ENCODE peak calls at places on chromosomes 13 and 19, in five cellular contexts. T, G, R, O and K are unnamed samples.

GRCh38 chr13:54383604-54384003 is 1355.0 kb downstream of the OLFM4 start:
- DNase-seq in T (no peak), G (no peak), O (peak), R (no peak), K (no peak)

GRCh38 chr13:106919093-106919492 is 351.2 kb upstream of the ARGLU1 start:
- DNase-seq in O (no peak), R (no peak), T (no peak), G (no peak), K (no peak)

GRCh38 chr13:45121421-45121820 is 1.1 kb downstream of the GTF2F2 start:
- DNase-seq in O (no peak), R (no peak), T (no peak), G (no peak), K (no peak)

GRCh38 chr13:79056706-79057105 is 349.3 kb downstream of the RBM26 start:
- DNase-seq in R (no peak), O (no peak), G (no peak), T (no peak), K (no peak)

GRCh38 chr19:51607077-51607476 is 23.1 kb downstream of the SIGLEC5 start:
- DNase-seq in R (no peak), G (no peak), T (no peak), O (no peak), K (no peak)

GRCh38 chr19:54448037-54448773 is 794 bp upstream of the LENG8 start:
- DNase-seq in G (peak), T (no peak), R (no peak), O (peak), K (no peak)

GRCh38 chr13:78607409-78608253 is 4.3 kb upstream of the POU4F1 start:
- DNase-seq in O (peak), T (no peak), G (no peak), R (no peak), K (no peak)

GRCh38 chr13:22143671-22144070 is 472.8 kb downstream of the FGF9 start:
- DNase-seq in R (no peak), T (no peak), O (no peak), G (no peak), K (no peak)

GRCh38 chr19:32104465-32105235 is 240.8 kb upstream of the ZNF507 start:
- DNase-seq in T (no peak), R (peak), O (no peak), G (no peak), K (no peak)

GRCh38 chr19:7211191-7211988 is 82.8 kb downstream of the INSR start:
- DNase-seq in G (peak), R (no peak), T (no peak), O (no peak), K (no peak)

GRCh38 chr19:1251503-1252220 is 3.3 kb downstream of the MIDN start:
- DNase-seq in R (no peak), T (no peak), O (peak), G (peak), K (no peak)

GRCh38 chr19:14114854-14115253 is 2.7 kb downstream of the PRKACA start:
- DNase-seq in O (peak), T (no peak), G (no peak), R (peak), K (no peak)

GRCh38 chr19:33740811-33741396 is 55.8 kb upstream of the KCTD15 start:
- DNase-seq in T (no peak), O (peak), G (peak), R (peak), K (no peak)

GRCh38 chr19:29714953-29715694 is at the start of gene C19orf12:
- DNase-seq in G (peak), R (peak), T (no peak), O (peak), K (peak)

GRCh38 chr13:36945078-36945477 is 25.0 kb upstream of the SMAD9 start:
- DNase-seq in G (no peak), R (no peak), T (no peak), O (no peak), K (no peak)

GRCh38 chr19:41599175-41599966 is 23.4 kb downstream of the CEACAM21 start:
- DNase-seq in O (no peak), T (no peak), G (no peak), R (no peak), K (no peak)

GRCh38 chr19:4568884-4569283 is 9.4 kb upstream of the SEMA6B start:
- DNase-seq in O (no peak), G (no peak), R (no peak), T (no peak), K (no peak)

GRCh38 chr19:42306646-42307045 is 4.2 kb upstream of the PAFAH1B3 start:
- DNase-seq in R (no peak), G (no peak), T (no peak), O (peak), K (no peak)

GRCh38 chr19:43636121-43636683 is 3.4 kb downstream of the CADM4 start:
- DNase-seq in O (peak), T (no peak), R (no peak), G (no peak), K (no peak)

GRCh38 chr19:10603873-10604459 is 16.9 kb upstream of the AP1M2 start:
- DNase-seq in T (no peak), R (no peak), G (no peak), O (no peak), K (no peak)

GRCh38 chr19:53365899-53366493 is 491 bp downstream of the ZNF525 start:
- DNase-seq in O (peak), R (no peak), G (no peak), T (no peak), K (no peak)

GRCh38 chr13:94247890-94248289 is 231.6 kb downstream of the DCT start:
- DNase-seq in T (no peak), R (no peak), G (no peak), O (no peak), K (no peak)

GRCh38 chr19:45798995-45799517 is 6.4 kb upstream of the DMWD start:
- DNase-seq in T (no peak), R (peak), O (peak), G (no peak), K (peak)

GRCh38 chr19:45442927-45443461 is 19.3 kb upstream of the ERCC1 start:
- DNase-seq in T (no peak), G (no peak), R (no peak), O (peak), K (no peak)

GRCh38 chr13:73450583-73450982 is 391.8 kb downstream of the KLF5 start:
- DNase-seq in T (no peak), R (no peak), O (no peak), G (no peak), K (no peak)

GRCh38 chr13:109691689-109692088 is 94.7 kb downstream of the IRS2 start:
- DNase-seq in R (no peak), O (no peak), T (no peak), G (no peak), K (no peak)

GRCh38 chr19:51138549-51138979 is 3.5 kb upstream of the SIGLEC7 start:
- DNase-seq in G (no peak), R (no peak), O (no peak), T (no peak), K (no peak)

GRCh38 chr19:18895828-18896341 is at the start of gene CERS1:
- DNase-seq in T (peak), O (peak), G (no peak), R (peak), K (peak)

GRCh38 chr19:45243144-45243732 is 2.0 kb downstream of the EXOC3L2 start:
- DNase-seq in T (no peak), O (no peak), G (no peak), R (no peak), K (no peak)

GRCh38 chr13:29465741-29466293 is 129.7 kb downstream of the SLC7A1 start:
- DNase-seq in O (no peak), T (no peak), G (no peak), R (no peak), K (no peak)

GRCh38 chr19:32227561-32228165 is 117.7 kb upstream of the ZNF507 start:
- DNase-seq in O (peak), T (no peak), R (no peak), G (no peak), K (no peak)

GRCh38 chr13:27120811-27121210 is 50.8 kb downstream of the USP12 start:
- DNase-seq in T (no peak), R (no peak), O (peak), G (no peak), K (no peak)